ENCODE peak calls at places on chromosomes 2 and 18, in six cellular contexts. Y is HCT116, N is SK-N-SH, F is breast epithelium, G is stomach, J is GM12878. C is an unnamed sample.

GRCh38 chr2:224210495-224211472 is 171.7 kb upstream of the SERPINE2 start:
- DNase-seq in Y (no peak), F (no peak), N (peak; percentile 16), J (no peak), G (no peak), C (no peak)

GRCh38 chr2:67436221-67436620 is 39.1 kb downstream of the ETAA1 start:
- DNase-seq in Y (no peak), G (no peak), F (no peak), N (no peak), J (no peak), C (no peak)

GRCh38 chr2:181886192-181886591 is 5.3 kb upstream of the ITPRID2 start:
- DNase-seq in F (no peak), N (no peak), Y (no peak), J (no peak), G (no peak), C (no peak)

GRCh38 chr2:35228584-35228983 is 1127.0 kb upstream of the CRIM1 start:
- DNase-seq in F (no peak), N (no peak), J (no peak), Y (no peak), G (no peak), C (no peak)

GRCh38 chr18:25734336-25734735 is 356.1 kb downstream of the SS18 start:
- DNase-seq in F (no peak), N (no peak), G (no peak), J (no peak), Y (no peak), C (no peak)

GRCh38 chr18:62914868-62915267 is 199.5 kb downstream of the PHLPP1 start:
- DNase-seq in G (no peak), F (no peak), N (no peak), J (no peak), Y (no peak), C (no peak)

GRCh38 chr2:37907480-37908070 is 17.5 kb upstream of the RMDN2 start:
- DNase-seq in N (no peak), G (no peak), Y (no peak), F (no peak), J (no peak), C (no peak)

GRCh38 chr2:56168163-56168562 is 15.6 kb upstream of the CCDC85A start:
- DNase-seq in N (no peak), G (no peak), J (no peak), Y (no peak), F (no peak), C (no peak)

GRCh38 chr2:141329949-141330348 is 800.9 kb downstream of the LRP1B start:
- DNase-seq in F (no peak), N (no peak), Y (no peak), G (no peak), J (no peak), C (no peak)

GRCh38 chr2:86078801-86079545 is 26.7 kb downstream of the POLR1A start:
- DNase-seq in J (no peak), Y (no peak), F (no peak), G (peak; percentile 34), N (peak; percentile 31), C (peak; percentile 44)

GRCh38 chr2:14427982-14428567 is 204.4 kb upstream of the LRATD1 start:
- DNase-seq in Y (no peak), N (no peak), J (no peak), G (no peak), F (no peak), C (peak; percentile 24)

GRCh38 chr18:8614875-8615274 is 5.6 kb downstream of the RAB12 start:
- DNase-seq in Y (no peak), F (no peak), N (peak; percentile 30), G (no peak), J (no peak), C (no peak)

GRCh38 chr2:28683100-28683706 is 68.4 kb upstream of the PPP1CB start:
- DNase-seq in F (peak; percentile 73), G (peak; percentile 83), N (no peak), Y (peak; percentile 26), J (no peak), C (peak; percentile 72)

GRCh38 chr2:43196773-43197567 is 29.4 kb downstream of the ZFP36L2 start:
- DNase-seq in J (no peak), F (no peak), N (no peak), G (no peak), Y (no peak), C (no peak)

GRCh38 chr18:12405066-12405465 is 2.7 kb upstream of the PRELID3A start:
- DNase-seq in F (no peak), N (no peak), J (no peak), Y (no peak), G (no peak), C (no peak)

GRCh38 chr2:187684181-187684580 is 129.9 kb upstream of the TFPI start:
- DNase-seq in J (no peak), N (no peak), F (no peak), G (no peak), Y (no peak), C (no peak)

GRCh38 chr2:21228041-21228895 is 104.5 kb downstream of the TDRD15 start:
- DNase-seq in F (no peak), Y (no peak), G (no peak), J (no peak), N (no peak), C (peak; percentile 14)

GRCh38 chr2:46914578-46915230 is 902 bp downstream of the MCFD2 start:
- DNase-seq in Y (no peak), G (no peak), J (no peak), N (peak; percentile 50), F (no peak), C (no peak)

GRCh38 chr2:10720306-10720705 is 1.1 kb upstream of the ATP6V1C2 start:
- DNase-seq in J (no peak), F (no peak), G (no peak), Y (no peak), N (no peak), C (no peak)

GRCh38 chr2:130864830-130865229 is 28.1 kb downstream of the ARHGEF4 start:
- DNase-seq in G (peak; percentile 55), Y (peak; percentile 50), N (no peak), J (no peak), F (no peak), C (peak; percentile 45)

GRCh38 chr2:120379916-120380893 is 34.3 kb downstream of the INHBB start:
- DNase-seq in Y (no peak), J (no peak), N (no peak), F (no peak), G (peak; percentile 27), C (no peak)

GRCh38 chr2:183868153-183868552 is 730.2 kb upstream of the ZNF804A start:
- DNase-seq in Y (no peak), F (no peak), G (no peak), J (no peak), N (peak; percentile 5), C (no peak)

GRCh38 chr18:29305516-29305915 is 1128.6 kb upstream of the CDH2 start:
- DNase-seq in G (no peak), F (no peak), Y (no peak), N (no peak), J (no peak), C (no peak)

GRCh38 chr2:73983322-73984202 is 1.1 kb upstream of the TET3 start:
- DNase-seq in N (peak; percentile 74), J (no peak), G (peak; percentile 97), Y (peak; percentile 88), F (peak; percentile 95), C (peak; percentile 95)

DNA sequence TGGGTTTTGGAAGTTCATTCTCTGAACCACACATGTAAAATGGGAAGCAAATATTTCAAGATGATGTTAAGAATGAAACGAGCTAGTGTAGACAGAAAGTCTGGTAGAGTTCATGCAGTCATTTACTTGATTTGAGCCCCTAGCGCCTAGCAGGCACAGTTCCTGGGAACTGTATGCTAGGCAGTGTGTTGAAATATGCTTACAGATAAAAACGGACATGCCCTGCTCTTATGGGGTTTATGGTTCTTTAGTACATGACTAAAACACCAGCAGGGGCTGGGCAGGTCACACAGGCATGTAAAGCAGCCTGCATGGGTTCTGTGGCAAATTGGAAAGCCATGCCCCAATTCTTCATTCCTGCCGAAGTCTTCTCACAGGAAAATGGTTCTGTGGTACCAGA is 27.3 kb upstream of the MGAT5 start:
- DNase-seq in Y (no peak), F (no peak), N (no peak), G (no peak), J (no peak), C (no peak)
- H3K9me3 ChIP-seq in Y (peaks cover 5% of the 10 kb centered on the region), F (peaks cover 6% of the 10 kb centered on the region), N (no peaks in the 10 kb centered on the region), G (no peaks in the 10 kb centered on the region), J (peaks cover 15% of the 10 kb centered on the region), C (peaks cover 6% of the 10 kb centered on the region)

GRCh38 chr18:13642440-13642827 is 83.9 kb downstream of the FAM210A start:
- DNase-seq in Y (no peak), F (no peak), N (no peak), J (no peak), G (no peak), C (no peak)
- H3K27ac ChIP-seq in Y (no peak overlapping the region), F (no peak overlapping the region), N (no peak overlapping the region), J (no peak overlapping the region), G (peak overlapping the region; percentile 72), C (no peak overlapping the region)

DNA sequence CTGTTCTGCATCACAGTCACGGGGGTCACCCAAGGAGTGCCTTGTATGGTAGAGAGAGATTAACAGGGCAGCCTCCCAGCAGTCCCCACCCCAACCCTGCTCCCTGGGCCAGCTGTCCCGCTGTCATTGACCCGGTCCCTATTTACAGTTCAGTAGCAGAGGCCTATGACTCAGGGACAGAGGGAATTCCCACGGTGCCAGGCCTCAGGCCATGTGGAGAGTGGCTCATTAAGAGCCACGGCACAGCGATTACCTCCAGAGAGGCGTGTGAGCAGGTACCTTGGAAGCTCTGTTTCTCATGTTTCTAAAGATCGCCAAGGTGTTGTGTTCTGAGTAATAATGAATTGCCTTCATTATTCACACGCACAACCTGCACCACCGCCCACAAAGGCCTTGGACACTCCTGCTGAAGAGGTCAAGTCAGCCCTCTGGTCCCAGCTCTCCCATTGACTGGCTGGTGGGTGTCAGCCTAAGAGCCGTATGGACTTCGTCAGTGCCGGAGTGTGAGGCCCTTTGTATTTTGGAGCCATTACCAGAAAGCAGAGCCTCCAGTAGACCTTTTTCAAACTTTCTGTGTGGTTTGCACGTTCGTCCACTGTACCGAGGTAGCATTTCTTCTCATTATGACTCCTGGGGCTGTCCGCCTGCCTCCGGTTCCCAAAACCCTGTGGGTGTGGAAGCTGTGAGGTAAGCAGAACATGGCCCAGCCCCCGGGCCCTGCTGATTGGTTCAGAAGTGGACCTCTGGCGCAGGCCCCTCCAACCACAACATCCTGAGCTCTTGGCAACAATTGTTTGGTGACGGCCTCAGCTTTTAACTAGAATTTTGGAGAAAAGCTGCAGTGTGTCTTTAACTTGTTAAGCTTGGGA is 47.0 kb downstream of the SERTAD2 start:
- DNase-seq in N (no peak), J (peak; percentile 83), F (peak; percentile 71), G (peak; percentile 79), Y (no peak), C (peak; percentile 88)
- TF ChIP-seq POLR2AphosphoS5 in N (no peak), J (peak; percentile 78), F (no peak), G (no peak), Y (no peak), C (peak; percentile 21)

DNA sequence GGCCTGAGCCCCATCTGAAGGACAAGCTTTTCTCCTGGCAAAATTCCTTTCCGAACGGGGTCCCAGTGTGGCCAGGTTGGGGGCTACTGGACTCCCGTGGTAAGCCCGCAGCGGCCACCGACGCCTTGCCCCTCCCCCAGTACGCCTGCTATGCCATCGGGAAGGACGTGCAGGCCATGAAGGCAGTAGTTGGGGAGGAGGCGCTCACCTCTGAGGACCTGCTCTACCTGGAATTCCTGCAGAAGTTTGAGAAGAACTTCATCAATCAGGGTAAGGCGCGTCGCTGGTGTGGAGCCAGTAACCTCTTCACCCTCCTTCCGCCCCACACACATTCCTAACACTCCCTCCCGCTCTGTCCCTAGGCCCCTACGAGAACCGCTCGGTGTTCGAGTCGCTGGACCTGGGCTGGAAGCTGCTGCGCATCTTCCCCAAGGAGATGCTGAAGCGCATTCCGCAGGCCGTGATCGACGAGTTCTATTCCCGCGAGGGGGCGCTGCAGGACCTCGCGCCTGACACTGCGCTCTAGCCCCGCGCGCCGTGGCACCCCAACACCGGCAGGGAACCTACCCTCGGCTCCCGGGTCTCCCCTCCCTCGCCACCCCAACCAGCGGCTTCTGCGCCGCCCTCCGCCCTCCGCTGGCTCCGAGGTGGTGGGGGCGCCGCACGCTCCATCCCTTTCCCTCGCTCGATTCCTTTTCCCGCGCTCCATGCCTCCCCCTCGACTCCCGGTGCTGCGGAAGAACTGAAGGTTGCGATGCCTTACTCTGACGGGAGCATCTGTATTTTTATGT is 13.6 kb upstream of the ANKRD53 start:
- DNase-seq in Y (peak; percentile 36), N (peak; percentile 84), F (peak; percentile 55), J (no peak), G (peak; percentile 75), C (peak; percentile 83)
- H3K9me3 ChIP-seq in Y (no peaks in the 10 kb centered on the region), N (no peaks in the 10 kb centered on the region), F (no peaks in the 10 kb centered on the region), J (no peaks in the 10 kb centered on the region), G (no peaks in the 10 kb centered on the region), C (no peaks in the 10 kb centered on the region)

C was measured in transverse colon.